ENCODE peak calls at places on chromosomes 6 and 20, in six cellular contexts. One of them, this sample, is unnamed.

GRCh38 chr20:11376406-11376805 is 541.3 kb upstream of the BTBD3 start:
- DNase-seq in right lobe of liver: no peak
- DNase-seq in GM20000: no peak
- DNase-seq in psoas muscle: no peak
- DNase-seq in tibial nerve: no peak
- DNase-seq in transverse colon: no peak
- DNase-seq in this sample: no peak

GRCh38 chr20:45039470-45039811 is 61.5 kb downstream of the KCNS1 start:
- DNase-seq in right lobe of liver: no peak
- DNase-seq in GM20000: no peak
- DNase-seq in psoas muscle: no peak
- DNase-seq in tibial nerve: no peak
- DNase-seq in transverse colon: no peak
- DNase-seq in this sample: no peak

GRCh38 chr6:97240222-97240621 is 42.8 kb downstream of the MMS22L start:
- DNase-seq in right lobe of liver: no peak
- DNase-seq in GM20000: no peak
- DNase-seq in psoas muscle: no peak
- DNase-seq in tibial nerve: no peak
- DNase-seq in transverse colon: no peak
- DNase-seq in this sample: no peak

GRCh38 chr6:127219869-127220268 is 46.8 kb upstream of the RNF146 start:
- DNase-seq in right lobe of liver: no peak
- DNase-seq in GM20000: no peak
- DNase-seq in psoas muscle: no peak
- DNase-seq in tibial nerve: peak; percentile 19
- DNase-seq in transverse colon: no peak
- DNase-seq in this sample: no peak

GRCh38 chr6:2852514-2852855 is 10.8 kb upstream of the SERPINB1 start:
- DNase-seq in right lobe of liver: no peak
- DNase-seq in GM20000: no peak
- DNase-seq in psoas muscle: no peak
- DNase-seq in tibial nerve: no peak
- DNase-seq in transverse colon: no peak
- DNase-seq in this sample: no peak

GRCh38 chr6:39279539-39279938 is 34.7 kb downstream of the KCNK17 start:
- DNase-seq in right lobe of liver: peak; percentile 91
- DNase-seq in GM20000: no peak
- DNase-seq in psoas muscle: no peak
- DNase-seq in tibial nerve: no peak
- DNase-seq in transverse colon: peak; percentile 58
- DNase-seq in this sample: no peak

GRCh38 chr20:433300-433975 is 25.3 kb downstream of the RBCK1 start:
- DNase-seq in right lobe of liver: no peak
- DNase-seq in GM20000: peak; percentile 81
- DNase-seq in psoas muscle: no peak
- DNase-seq in tibial nerve: no peak
- DNase-seq in transverse colon: no peak
- DNase-seq in this sample: peak; percentile 85

GRCh38 chr20:38633577-38634093 is 32.0 kb downstream of the ARHGAP40 start:
- DNase-seq in right lobe of liver: no peak
- DNase-seq in GM20000: peak; percentile 81
- DNase-seq in psoas muscle: no peak
- DNase-seq in tibial nerve: no peak
- DNase-seq in transverse colon: peak; percentile 44
- DNase-seq in this sample: peak; percentile 75

GRCh38 chr6:4401408-4402367 is 266.3 kb upstream of the ECI2 start:
- DNase-seq in right lobe of liver: no peak
- DNase-seq in GM20000: no peak
- DNase-seq in psoas muscle: peak; percentile 30
- DNase-seq in tibial nerve: no peak
- DNase-seq in transverse colon: no peak
- DNase-seq in this sample: no peak

GRCh38 chr20:61434361-61434781 is 182.3 kb downstream of the CDH4 start:
- DNase-seq in right lobe of liver: no peak
- DNase-seq in GM20000: no peak
- DNase-seq in psoas muscle: no peak
- DNase-seq in tibial nerve: no peak
- DNase-seq in transverse colon: no peak
- DNase-seq in this sample: no peak

GRCh38 chr20:63854766-63855362 is 6.4 kb upstream of the ABHD16B start:
- DNase-seq in right lobe of liver: no peak
- DNase-seq in GM20000: no peak
- DNase-seq in psoas muscle: no peak
- DNase-seq in tibial nerve: no peak
- DNase-seq in transverse colon: no peak
- DNase-seq in this sample: no peak

GRCh38 chr20:4272225-4272624 is 256.9 kb upstream of the RNF24 start:
- DNase-seq in right lobe of liver: no peak
- DNase-seq in GM20000: no peak
- DNase-seq in psoas muscle: no peak
- DNase-seq in tibial nerve: no peak
- DNase-seq in transverse colon: no peak
- DNase-seq in this sample: no peak

GRCh38 chr20:61845276-61845675 is 220.4 kb downstream of the TAF4 start:
- DNase-seq in right lobe of liver: peak; percentile 42
- DNase-seq in GM20000: no peak
- DNase-seq in psoas muscle: no peak
- DNase-seq in tibial nerve: no peak
- DNase-seq in transverse colon: no peak
- DNase-seq in this sample: no peak

GRCh38 chr6:131400054-131400781 is 172.8 kb upstream of the ARG1 start:
- DNase-seq in right lobe of liver: no peak
- DNase-seq in GM20000: no peak
- DNase-seq in psoas muscle: no peak
- DNase-seq in tibial nerve: no peak
- DNase-seq in transverse colon: no peak
- DNase-seq in this sample: no peak

GRCh38 chr6:36033935-36034334 is 6.3 kb downstream of the MAPK14 start:
- DNase-seq in right lobe of liver: no peak
- DNase-seq in GM20000: no peak
- DNase-seq in psoas muscle: no peak
- DNase-seq in tibial nerve: no peak
- DNase-seq in transverse colon: no peak
- DNase-seq in this sample: peak; percentile 84

GRCh38 chr6:128532827-128533226 is 12.4 kb upstream of the PTPRK start:
- DNase-seq in right lobe of liver: no peak
- DNase-seq in GM20000: no peak
- DNase-seq in psoas muscle: no peak
- DNase-seq in tibial nerve: no peak
- DNase-seq in transverse colon: no peak
- DNase-seq in this sample: no peak

GRCh38 chr6:170112583-170112860 is 178.4 kb downstream of the DLL1 start:
- DNase-seq in right lobe of liver: peak; percentile 26
- DNase-seq in GM20000: no peak
- DNase-seq in psoas muscle: no peak
- DNase-seq in tibial nerve: no peak
- DNase-seq in transverse colon: no peak
- DNase-seq in this sample: no peak

GRCh38 chr6:47235964-47236760 is 73.5 kb downstream of the TNFRSF21 start:
- DNase-seq in right lobe of liver: no peak
- DNase-seq in GM20000: no peak
- DNase-seq in psoas muscle: no peak
- DNase-seq in tibial nerve: no peak
- DNase-seq in transverse colon: peak; percentile 50
- DNase-seq in this sample: no peak

GRCh38 chr6:42050897-42051653 is 751 bp downstream of the TAF8 start:
- DNase-seq in right lobe of liver: no peak
- DNase-seq in GM20000: no peak
- DNase-seq in psoas muscle: no peak
- DNase-seq in tibial nerve: no peak
- DNase-seq in transverse colon: no peak
- DNase-seq in this sample: peak; percentile 27

GRCh38 chr20:53884859-53885654 is 185.3 kb downstream of the BCAS1 start:
- DNase-seq in right lobe of liver: no peak
- DNase-seq in GM20000: no peak
- DNase-seq in psoas muscle: no peak
- DNase-seq in tibial nerve: no peak
- DNase-seq in transverse colon: no peak
- DNase-seq in this sample: peak; percentile 83

GRCh38 chr20:57503035-57503658 is 21.8 kb downstream of the CTCFL start:
- DNase-seq in right lobe of liver: no peak
- DNase-seq in GM20000: no peak
- DNase-seq in psoas muscle: no peak
- DNase-seq in tibial nerve: no peak
- DNase-seq in transverse colon: no peak
- DNase-seq in this sample: no peak

GRCh38 chr6:53366128-53366527 is 17.4 kb upstream of the ELOVL5 start:
- DNase-seq in right lobe of liver: no peak
- DNase-seq in GM20000: no peak
- DNase-seq in psoas muscle: no peak
- DNase-seq in tibial nerve: no peak
- DNase-seq in transverse colon: no peak
- DNase-seq in this sample: no peak

GRCh38 chr6:4344317-4344899 is 209.0 kb upstream of the ECI2 start:
- DNase-seq in right lobe of liver: no peak
- DNase-seq in GM20000: no peak
- DNase-seq in psoas muscle: no peak
- DNase-seq in tibial nerve: no peak
- DNase-seq in transverse colon: no peak
- DNase-seq in this sample: no peak

GRCh38 chr6:73262701-73263569 is at the start of gene KHDC1:
- DNase-seq in right lobe of liver: peak; percentile 54
- DNase-seq in GM20000: peak; percentile 89
- DNase-seq in psoas muscle: peak; percentile 40
- DNase-seq in tibial nerve: no peak
- DNase-seq in transverse colon: peak; percentile 42
- DNase-seq in this sample: peak; percentile 70
- TF ChIP-seq CTCF in right lobe of liver: no peak
- TF ChIP-seq CTCF in GM20000: no peak
- TF ChIP-seq CTCF in psoas muscle: no peak
- TF ChIP-seq CTCF in tibial nerve: no peak
- TF ChIP-seq CTCF in transverse colon: no peak
- TF ChIP-seq CTCF in this sample: no peak

DNA sequence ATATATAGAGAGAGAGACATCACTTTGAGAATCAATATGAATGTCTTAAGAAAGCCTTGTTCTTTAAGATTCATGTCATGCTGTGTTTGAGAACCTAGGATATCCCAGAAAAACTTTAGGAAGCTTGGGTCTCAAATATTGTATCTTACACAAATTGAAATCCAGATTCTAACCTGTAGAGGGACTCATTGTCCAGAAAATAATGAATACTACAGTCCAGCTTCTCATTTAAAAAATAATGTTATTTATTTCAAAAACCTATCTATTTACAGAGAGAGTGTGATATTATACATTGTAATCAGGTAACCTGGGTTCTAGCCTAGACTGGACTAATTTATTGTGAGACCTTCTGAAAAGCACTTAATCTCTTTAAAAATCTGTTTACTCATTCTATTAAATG is 4.2 kb downstream of the RFX6 start:
- DNase-seq in right lobe of liver: no peak
- DNase-seq in GM20000: no peak
- DNase-seq in psoas muscle: no peak
- DNase-seq in tibial nerve: no peak
- DNase-seq in transverse colon: no peak
- DNase-seq in this sample: no peak
- TF ChIP-seq CTCF in right lobe of liver: peak; percentile 50
- TF ChIP-seq CTCF in GM20000: no peak
- TF ChIP-seq CTCF in psoas muscle: no peak
- TF ChIP-seq CTCF in tibial nerve: no peak
- TF ChIP-seq CTCF in transverse colon: no peak
- TF ChIP-seq CTCF in this sample: no peak

DNA sequence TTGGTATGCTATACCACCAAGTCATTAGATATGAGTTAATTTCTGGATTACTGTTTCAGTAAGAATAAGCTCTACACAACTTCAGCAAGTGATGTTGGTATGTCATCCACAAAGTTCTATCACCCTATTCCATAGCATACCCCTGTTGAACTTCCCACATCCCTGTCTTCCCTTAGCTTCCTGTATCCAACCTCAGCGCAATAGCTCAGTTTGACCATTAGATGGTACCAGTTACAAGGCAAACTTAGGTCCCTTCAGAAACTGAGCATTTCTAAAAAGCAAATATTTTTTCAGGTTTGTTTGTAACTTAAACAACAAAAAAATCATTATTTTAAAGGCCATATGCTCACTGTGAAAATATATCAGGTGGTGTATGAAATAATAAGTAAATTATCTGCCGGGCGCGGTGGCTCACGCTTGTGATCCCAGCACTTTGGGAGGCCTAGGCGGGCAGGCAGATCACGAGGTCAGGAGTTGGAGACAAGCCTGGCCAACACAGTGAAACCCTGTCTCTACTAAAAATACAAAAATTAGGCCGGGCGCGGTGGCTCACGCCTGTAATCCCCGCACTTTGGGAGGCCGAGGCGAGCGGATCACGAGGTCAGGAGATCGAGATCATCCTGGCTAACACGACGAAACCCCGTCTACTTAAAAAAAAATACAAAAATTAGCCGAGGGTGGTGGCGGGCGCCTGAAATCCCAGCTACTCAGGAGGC is 8.8 kb upstream of the MOG start:
- DNase-seq in right lobe of liver: no peak
- DNase-seq in GM20000: no peak
- DNase-seq in psoas muscle: no peak
- DNase-seq in tibial nerve: no peak
- DNase-seq in transverse colon: no peak
- DNase-seq in this sample: no peak
- TF ChIP-seq CTCF in right lobe of liver: peak; percentile 42
- TF ChIP-seq CTCF in GM20000: peak; percentile 57
- TF ChIP-seq CTCF in psoas muscle: peak; percentile 26
- TF ChIP-seq CTCF in tibial nerve: peak; percentile 27
- TF ChIP-seq CTCF in transverse colon: peak; percentile 35
- TF ChIP-seq CTCF in this sample: peak; percentile 52

DNA sequence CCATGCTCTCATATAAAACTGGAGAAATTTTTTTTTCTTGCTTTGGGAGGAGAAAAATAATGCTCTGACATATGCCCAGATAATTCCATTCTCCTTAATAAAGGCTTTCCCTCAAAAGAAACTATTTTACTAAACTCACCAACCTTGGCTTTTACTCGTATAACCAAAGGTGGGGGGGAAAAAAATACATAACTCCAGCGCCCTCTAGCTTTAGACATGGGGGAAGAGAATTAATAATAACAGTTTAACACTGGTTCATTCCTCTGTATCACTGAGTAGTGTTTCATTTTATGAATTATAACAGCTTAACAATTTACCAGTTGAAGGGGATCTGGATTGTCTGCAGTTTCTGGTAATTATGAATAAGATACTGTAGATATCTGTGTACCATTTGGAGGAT is 1226.1 kb downstream of the GRIK2 start:
- DNase-seq in right lobe of liver: no peak
- DNase-seq in GM20000: peak; percentile 2
- DNase-seq in psoas muscle: no peak
- DNase-seq in tibial nerve: no peak
- DNase-seq in transverse colon: no peak
- DNase-seq in this sample: no peak
- TF ChIP-seq CTCF in right lobe of liver: peak; percentile 17
- TF ChIP-seq CTCF in GM20000: no peak
- TF ChIP-seq CTCF in psoas muscle: peak; percentile 28
- TF ChIP-seq CTCF in tibial nerve: no peak
- TF ChIP-seq CTCF in transverse colon: no peak
- TF ChIP-seq CTCF in this sample: no peak

GRCh38 chr6:12909828-12910227 is 193.3 kb downstream of the PHACTR1 start:
- DNase-seq in right lobe of liver: no peak
- DNase-seq in GM20000: no peak
- DNase-seq in psoas muscle: no peak
- DNase-seq in tibial nerve: no peak
- DNase-seq in transverse colon: no peak
- DNase-seq in this sample: no peak

GRCh38 chr6:12916001-12916400 is 199.4 kb downstream of the PHACTR1 start:
- DNase-seq in right lobe of liver: no peak
- DNase-seq in GM20000: no peak
- DNase-seq in psoas muscle: no peak
- DNase-seq in tibial nerve: no peak
- DNase-seq in transverse colon: no peak
- DNase-seq in this sample: no peak

GRCh38 chr6:12911387-12911960 is 194.9 kb downstream of the PHACTR1 start:
- DNase-seq in right lobe of liver: no peak
- DNase-seq in GM20000: peak; percentile 19
- DNase-seq in psoas muscle: no peak
- DNase-seq in tibial nerve: peak; percentile 50
- DNase-seq in transverse colon: no peak
- DNase-seq in this sample: no peak
- TF ChIP-seq CTCF in right lobe of liver: peak; percentile 55
- TF ChIP-seq CTCF in GM20000: no peak
- TF ChIP-seq CTCF in psoas muscle: peak; percentile 41
- TF ChIP-seq CTCF in tibial nerve: peak; percentile 53
- TF ChIP-seq CTCF in transverse colon: peak; percentile 43
- TF ChIP-seq CTCF in this sample: peak; percentile 30

This sample was measured in activated CD8-positive, alpha-beta T cell treated with anti-CD3 and anti-CD28 coated beads for 36 hours.